ENCODE peak calls at places on chromosomes 12 and 14, in nine cellular contexts. I, X, P, C, D, N, A, Z and B are unnamed samples.

GRCh38 chr12:120115066-120115465 is 1.5 kb downstream of the RAB35 start:
- DNase-seq in N (no peak), Z (no peak), C (no peak), A (no peak), P (no peak), I (peak; percentile 47), D (no peak), X (no peak), B (no peak)

GRCh38 chr12:56053407-56053893 is 11.7 kb downstream of the RPS26 start:
- DNase-seq in Z (no peak), N (no peak), C (no peak), A (no peak), I (no peak), X (no peak), P (no peak), D (no peak), B (no peak)

GRCh38 chr14:97916669-97917068 is 1119.5 kb downstream of the VRK1 start:
- DNase-seq in C (no peak), D (no peak), N (no peak), I (no peak), A (no peak), P (no peak), X (no peak), Z (no peak), B (no peak)

GRCh38 chr14:51167587-51168219 is 72.3 kb upstream of the TMX1 start:
- DNase-seq in C (no peak), N (no peak), I (peak; percentile 55), X (no peak), A (no peak), D (no peak), Z (no peak), P (peak; percentile 81), B (no peak)

GRCh38 chr12:9787340-9787737 is 26.6 kb upstream of the CD69 start:
- DNase-seq in P (peak; percentile 44), X (no peak), I (peak; percentile 61), A (no peak), D (no peak), C (no peak), N (no peak), Z (no peak), B (no peak)

GRCh38 chr12:120259418-120260202 is 5.9 kb downstream of the PXN start:
- DNase-seq in C (no peak), N (no peak), Z (peak; percentile 89), A (no peak), X (no peak), P (no peak), D (no peak), I (peak; percentile 38), B (no peak)

GRCh38 chr14:23366163-23366921 is 1.4 kb upstream of the EFS start:
- DNase-seq in P (peak; percentile 81), A (peak; percentile 82), N (no peak), X (peak; percentile 80), C (no peak), I (peak; percentile 68), Z (peak; percentile 91), D (peak; percentile 73), B (no peak)

GRCh38 chr14:81555051-81555450 is 21.4 kb upstream of the SEL1L start:
- DNase-seq in N (no peak), C (no peak), P (no peak), Z (no peak), I (no peak), A (no peak), D (no peak), X (no peak), B (no peak)

GRCh38 chr14:100994082-100994481 is 90.6 kb upstream of the RTL1 start:
- DNase-seq in A (no peak), Z (no peak), D (no peak), P (peak; percentile 40), X (peak; percentile 82), I (peak; percentile 51), C (no peak), N (no peak), B (no peak)

GRCh38 chr14:100988411-100988900 is 84.9 kb upstream of the RTL1 start:
- DNase-seq in I (peak; percentile 63), X (peak; percentile 58), C (no peak), Z (no peak), D (no peak), A (no peak), P (no peak), N (no peak), B (no peak)

GRCh38 chr14:100988956-100989355 is 85.4 kb upstream of the RTL1 start:
- DNase-seq in C (no peak), A (no peak), Z (no peak), D (no peak), I (no peak), P (no peak), N (no peak), X (no peak), B (no peak)

GRCh38 chr14:100988011-100988410 is 84.5 kb upstream of the RTL1 start:
- DNase-seq in I (no peak), P (no peak), C (no peak), N (no peak), A (no peak), D (no peak), Z (no peak), X (peak; percentile 30), B (no peak)

DNA sequence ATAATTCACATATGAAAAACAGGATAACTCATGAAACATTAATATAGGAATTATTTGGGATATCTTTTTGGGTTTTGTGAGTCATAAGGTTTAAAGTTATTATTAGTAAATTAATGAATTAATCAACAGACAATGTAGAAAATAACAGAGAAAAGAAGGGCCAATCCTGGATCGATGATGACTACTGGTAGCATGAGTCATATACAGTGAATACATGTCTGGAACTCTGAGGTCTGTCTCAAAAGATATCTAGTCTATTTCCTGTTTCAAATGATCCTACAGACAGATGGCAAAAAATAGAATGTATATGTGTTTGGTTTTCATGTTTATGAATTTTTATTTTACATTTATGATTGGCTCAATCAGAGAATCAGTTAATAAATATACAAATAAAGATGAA is 86.4 kb upstream of the RTL1 start:
- DNase-seq in N (no peak), X (peak; percentile 13), D (no peak), A (no peak), Z (no peak), C (no peak), P (no peak), I (peak; percentile 47), B (no peak)
- H3K27ac ChIP-seq in N (no peak overlapping the region), X (no peak overlapping the region), D (no peak overlapping the region), A (no peak overlapping the region), Z (no peak overlapping the region), C (no peak overlapping the region), P (no peak overlapping the region), I (peak overlapping the region; percentile 56), B (no peak overlapping the region)

GRCh38 chr12:48856379-48856778 is 4.4 kb upstream of the DDX23 start:
- DNase-seq in D (no peak), N (no peak), P (no peak), C (no peak), A (no peak), X (no peak), Z (no peak), I (no peak), B (no peak)

GRCh38 chr12:48852734-48853168 is 788 bp upstream of the DDX23 start:
- DNase-seq in D (no peak), P (no peak), N (no peak), Z (no peak), A (no peak), C (no peak), X (no peak), I (no peak), B (no peak)

GRCh38 chr12:48851883-48852733 is at the start of gene DDX23:
- DNase-seq in P (peak; percentile 97), C (peak; percentile 96), X (peak; percentile 98), I (peak; percentile 96), D (peak; percentile 96), N (peak; percentile 93), A (peak; percentile 96), Z (peak; percentile 98), B (peak; percentile 90)

GRCh38 chr12:48854488-48854887 is 2.5 kb upstream of the DDX23 start:
- DNase-seq in P (no peak), D (no peak), A (no peak), N (no peak), C (no peak), X (no peak), I (no peak), Z (no peak), B (no peak)

DNA sequence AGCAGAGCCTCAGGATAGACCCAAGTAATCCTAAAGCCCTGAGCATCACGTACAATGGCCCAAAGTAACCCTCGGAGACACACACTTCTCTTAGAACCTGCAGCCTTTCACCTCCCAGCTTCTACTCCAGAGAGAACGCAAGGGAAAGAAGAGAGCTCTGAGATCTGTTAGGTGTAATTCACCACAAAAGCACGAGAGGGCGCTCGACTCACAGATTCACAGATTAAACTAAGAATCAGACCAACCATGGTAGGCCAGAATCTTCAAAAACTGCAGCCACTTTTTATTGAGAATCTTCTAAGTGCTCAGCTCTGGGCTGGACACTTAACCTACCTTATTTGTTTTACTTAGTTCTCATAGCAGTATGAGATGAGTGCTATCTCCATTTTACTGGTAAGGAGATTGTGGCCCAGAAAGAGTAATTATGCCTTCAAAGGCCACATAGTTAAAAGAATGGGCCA is 1.3 kb upstream of the DDX23 start:
- DNase-seq in N (peak; percentile 67), Z (peak; percentile 87), I (peak; percentile 65), C (peak; percentile 87), P (peak; percentile 91), X (peak; percentile 76), D (peak; percentile 91), A (peak; percentile 67), B (peak; percentile 90)
- H3K27ac ChIP-seq in N (peak overlapping the region; percentile 64), Z (peak overlapping the region; percentile 93), I (no peak overlapping the region), C (peak overlapping the region; percentile 91), P (no peak overlapping the region), X (no peak overlapping the region), D (peak overlapping the region; percentile 90), A (peak overlapping the region; percentile 79), B (peak overlapping the region; percentile 98)

GRCh38 chr12:20426956-20427355 is 58.6 kb downstream of the PDE3A start:
- DNase-seq in A (no peak), P (no peak), N (no peak), I (no peak), Z (no peak), D (no peak), X (no peak), C (no peak), B (no peak)

GRCh38 chr12:20426191-20426590 is 57.9 kb downstream of the PDE3A start:
- DNase-seq in Z (peak; percentile 83), D (peak; percentile 56), N (no peak), I (no peak), A (no peak), X (no peak), C (no peak), P (peak; percentile 79), B (no peak)

GRCh38 chr12:20423557-20423956 is 55.2 kb downstream of the PDE3A start:
- DNase-seq in A (no peak), P (no peak), C (no peak), X (no peak), Z (no peak), D (no peak), I (no peak), N (no peak), B (no peak)

GRCh38 chr12:20420557-20420956 is 52.2 kb downstream of the PDE3A start:
- DNase-seq in P (no peak), A (no peak), I (no peak), Z (no peak), N (no peak), C (no peak), X (no peak), D (no peak), B (no peak)

DNA sequence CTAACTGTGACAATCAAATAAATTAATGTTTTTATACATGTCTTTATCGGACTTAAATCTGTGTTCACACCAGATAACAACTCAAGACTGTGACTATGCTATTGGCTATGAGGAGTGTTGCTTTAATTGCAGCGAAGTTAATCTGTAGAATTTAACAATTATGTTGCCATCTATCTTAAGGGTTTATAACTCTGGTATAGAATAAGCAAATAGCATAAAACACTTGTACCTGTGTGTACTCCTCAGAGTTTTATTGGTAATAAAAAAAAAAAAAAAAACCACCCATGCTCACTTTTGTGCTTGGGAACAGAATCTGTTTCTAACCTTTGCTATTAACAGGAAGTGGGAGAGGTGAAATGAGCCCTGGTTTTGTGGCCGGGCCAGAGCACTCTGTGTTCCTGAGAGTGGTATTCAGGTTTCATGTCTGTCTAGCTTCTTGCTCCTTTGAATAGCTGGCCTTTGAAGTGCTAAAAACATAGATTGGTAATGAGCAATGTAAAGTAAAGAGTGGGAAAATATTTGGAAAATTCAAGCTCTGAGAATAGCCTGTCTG is 53.1 kb downstream of the PDE3A start:
- DNase-seq in X (no peak), I (no peak), A (no peak), Z (peak; percentile 36), P (no peak), D (no peak), N (no peak), C (no peak), B (no peak)
- H3K27ac ChIP-seq in X (no peak overlapping the region), I (no peak overlapping the region), A (no peak overlapping the region), Z (no peak overlapping the region), P (no peak overlapping the region), D (peak overlapping the region; percentile 12), N (no peak overlapping the region), C (no peak overlapping the region), B (no peak overlapping the region)

GRCh38 chr12:61610143-61610542 is 650.1 kb upstream of the USP15 start:
- DNase-seq in N (no peak), C (no peak), A (no peak), Z (no peak), D (no peak), I (no peak), P (no peak), X (no peak), B (no peak)
- H3K27ac ChIP-seq in N (no peak overlapping the region), C (no peak overlapping the region), A (no peak overlapping the region), Z (no peak overlapping the region), D (no peak overlapping the region), I (no peak overlapping the region), P (no peak overlapping the region), X (no peak overlapping the region), B (no peak overlapping the region)